ENCODE peak calls at places on chromosomes 3 and 15, in five cellular contexts. U is body of pancreas; I is fibroblast of pulmonary artery; N is transverse colon; H is CD4-positive, alpha-beta memory T cell. V is an unnamed sample.

GRCh38 chr15:78663703-78664102 is 22.7 kb upstream of the CHRNB4 start:
- DNase-seq in U (no peak), H (no peak), I (no peak), N (no peak), V (no peak)

GRCh38 chr15:70466895-70467529 is 296.3 kb downstream of the UACA start:
- DNase-seq in H (peak), N (peak), I (peak), U (peak), V (peak)

GRCh38 chr3:40387001-40387894 is at the start of gene ENTPD3:
- DNase-seq in I (no peak), H (peak), N (peak), U (peak), V (no peak)

GRCh38 chr15:82572311-82572710 is 32.1 kb upstream of the RPS17 start:
- DNase-seq in U (no peak), I (no peak), H (no peak), N (no peak), V (no peak)

GRCh38 chr3:139427283-139428060 is 38.0 kb upstream of the COPB2 start:
- DNase-seq in U (no peak), H (peak), I (peak), N (no peak), V (no peak)

GRCh38 chr3:128328546-128329458 is 137.9 kb downstream of the DNAJB8 start:
- DNase-seq in I (no peak), N (no peak), U (no peak), H (no peak), V (no peak)

GRCh38 chr15:71526061-71526460 is 284.3 kb upstream of the NR2E3 start:
- DNase-seq in I (peak), N (no peak), U (no peak), H (no peak), V (no peak)

GRCh38 chr3:61908344-61908743 is 347.0 kb downstream of the PTPRG start:
- DNase-seq in N (no peak), I (peak), U (no peak), H (no peak), V (no peak)

GRCh38 chr3:189773056-189773455 is 141.9 kb downstream of the TP63 start:
- DNase-seq in N (no peak), U (no peak), I (peak), H (no peak), V (no peak)

GRCh38 chr15:90412356-90413194 is 24.5 kb downstream of the IQGAP1 start:
- DNase-seq in H (no peak), N (peak), I (peak), U (peak), V (no peak)

GRCh38 chr15:62241135-62241770 is 76.2 kb upstream of the C2CD4B start:
- DNase-seq in H (no peak), I (no peak), U (peak), N (peak), V (peak)

GRCh38 chr3:142904639-142905441 is 16.0 kb upstream of the PCOLCE2 start:
- DNase-seq in U (no peak), I (peak), N (peak), H (no peak), V (no peak)
- H3K4me3 ChIP-seq in U (no peak), I (no peak), N (no peak), H (no peak), V (no peak)

GRCh38 chr3:64215084-64215483 is 10.2 kb downstream of the PRICKLE2 start:
- DNase-seq in I (no peak), U (no peak), H (no peak), N (no peak), V (no peak)
- H3K4me3 ChIP-seq in I (peak), U (no peak), H (no peak), N (no peak), V (no peak)

DNA sequence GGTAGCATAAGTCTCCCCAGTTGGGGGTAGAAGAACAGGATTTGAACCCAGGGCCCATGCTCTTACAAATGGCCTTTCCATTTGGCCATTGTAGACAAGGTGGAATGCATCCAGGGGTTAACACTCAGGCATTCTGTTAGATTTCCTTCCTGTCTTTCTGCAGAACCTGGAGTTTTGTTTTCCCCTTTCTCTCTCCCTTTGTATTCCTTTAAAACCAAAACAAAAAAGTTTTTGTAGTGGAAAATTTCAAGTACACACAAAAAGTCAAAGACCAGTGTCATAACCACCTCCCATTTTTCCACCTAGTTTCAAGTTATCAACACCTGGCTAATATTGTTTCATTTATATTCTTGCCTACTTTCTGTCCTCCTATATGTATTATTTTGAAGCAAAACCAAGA is 26.0 kb downstream of the FRMD4B start:
- DNase-seq in U (no peak), H (no peak), N (no peak), I (no peak), V (no peak)
- H3K4me3 ChIP-seq in U (no peak), H (no peak), N (no peak), I (no peak), V (no peak)

GRCh38 chr3:193997228-193998192 is 138.4 kb upstream of the HES1 start:
- DNase-seq in N (no peak), H (no peak), I (no peak), U (peak), V (peak)
- H3K4me3 ChIP-seq in N (no peak), H (no peak), I (no peak), U (no peak), V (no peak)

GRCh38 chr3:149375164-149375823 is 2.2 kb downstream of the TM4SF1 start:
- DNase-seq in I (peak), H (no peak), U (no peak), N (no peak), V (no peak)
- H3K4me3 ChIP-seq in I (peak), H (no peak), U (peak), N (peak), V (no peak)